ENCODE peak calls at places on chromosome 1, in six cellular contexts. One of them, this sample, is unnamed.

GRCh38 chr1:165367375-165367993 is 11.0 kb upstream of the LMX1A start:
- DNase-seq in HAP-1: peak
- DNase-seq in HEK293T: peak
- DNase-seq in colonic mucosa: peak
- DNase-seq in stimulated activated CD8-positive, alpha-beta memory T cell treated with anti-CD3 and anti-CD28 coated beads, Interleukin-12 subunit alpha, Interleukin-12 subunit beta, amount 100 ng/mL, for 4 hours: peak
- DNase-seq in activated T-cell treated with anti-CD3 and anti-CD28 coated beads for 1 hour: peak
- DNase-seq in this sample: no peak

GRCh38 chr1:53343831-53344668 is 16.2 kb upstream of the LRP8 start:
- DNase-seq in HAP-1: no peak
- DNase-seq in activated T-cell treated with anti-CD3 and anti-CD28 coated beads for 1 hour: no peak
- DNase-seq in colonic mucosa: peak
- DNase-seq in HEK293T: no peak
- DNase-seq in stimulated activated CD8-positive, alpha-beta memory T cell treated with anti-CD3 and anti-CD28 coated beads, Interleukin-12 subunit alpha, Interleukin-12 subunit beta, amount 100 ng/mL, for 4 hours: no peak
- DNase-seq in this sample: no peak

GRCh38 chr1:21244154-21244553 is 46.1 kb downstream of the ECE1 start:
- DNase-seq in HEK293T: no peak
- DNase-seq in activated T-cell treated with anti-CD3 and anti-CD28 coated beads for 1 hour: no peak
- DNase-seq in stimulated activated CD8-positive, alpha-beta memory T cell treated with anti-CD3 and anti-CD28 coated beads, Interleukin-12 subunit alpha, Interleukin-12 subunit beta, amount 100 ng/mL, for 4 hours: no peak
- DNase-seq in colonic mucosa: no peak
- DNase-seq in HAP-1: no peak
- DNase-seq in this sample: no peak

GRCh38 chr1:99681583-99681982 is 35.7 kb downstream of the PALMD start:
- DNase-seq in HEK293T: no peak
- DNase-seq in stimulated activated CD8-positive, alpha-beta memory T cell treated with anti-CD3 and anti-CD28 coated beads, Interleukin-12 subunit alpha, Interleukin-12 subunit beta, amount 100 ng/mL, for 4 hours: no peak
- DNase-seq in HAP-1: peak
- DNase-seq in colonic mucosa: no peak
- DNase-seq in activated T-cell treated with anti-CD3 and anti-CD28 coated beads for 1 hour: no peak
- DNase-seq in this sample: no peak

GRCh38 chr1:24567792-24568388 is 12.0 kb downstream of the NCMAP start:
- DNase-seq in HEK293T: no peak
- DNase-seq in HAP-1: no peak
- DNase-seq in activated T-cell treated with anti-CD3 and anti-CD28 coated beads for 1 hour: no peak
- DNase-seq in stimulated activated CD8-positive, alpha-beta memory T cell treated with anti-CD3 and anti-CD28 coated beads, Interleukin-12 subunit alpha, Interleukin-12 subunit beta, amount 100 ng/mL, for 4 hours: no peak
- DNase-seq in colonic mucosa: peak
- DNase-seq in this sample: no peak

GRCh38 chr1:88061106-88061829 is 622.8 kb upstream of the PKN2 start:
- DNase-seq in stimulated activated CD8-positive, alpha-beta memory T cell treated with anti-CD3 and anti-CD28 coated beads, Interleukin-12 subunit alpha, Interleukin-12 subunit beta, amount 100 ng/mL, for 4 hours: no peak
- DNase-seq in activated T-cell treated with anti-CD3 and anti-CD28 coated beads for 1 hour: no peak
- DNase-seq in colonic mucosa: peak
- DNase-seq in HEK293T: peak
- DNase-seq in HAP-1: peak
- DNase-seq in this sample: peak

GRCh38 chr1:116569776-116570357 is 959 bp downstream of the CD58 start:
- DNase-seq in stimulated activated CD8-positive, alpha-beta memory T cell treated with anti-CD3 and anti-CD28 coated beads, Interleukin-12 subunit alpha, Interleukin-12 subunit beta, amount 100 ng/mL, for 4 hours: peak
- DNase-seq in activated T-cell treated with anti-CD3 and anti-CD28 coated beads for 1 hour: peak
- DNase-seq in HAP-1: no peak
- DNase-seq in colonic mucosa: peak
- DNase-seq in HEK293T: no peak
- DNase-seq in this sample: no peak

GRCh38 chr1:56520202-56520601 is 59.2 kb downstream of the PLPP3 start:
- DNase-seq in HEK293T: no peak
- DNase-seq in stimulated activated CD8-positive, alpha-beta memory T cell treated with anti-CD3 and anti-CD28 coated beads, Interleukin-12 subunit alpha, Interleukin-12 subunit beta, amount 100 ng/mL, for 4 hours: no peak
- DNase-seq in HAP-1: no peak
- DNase-seq in colonic mucosa: no peak
- DNase-seq in activated T-cell treated with anti-CD3 and anti-CD28 coated beads for 1 hour: no peak
- DNase-seq in this sample: no peak

GRCh38 chr1:155123801-155124200 is 3.9 kb upstream of the EFNA1 start:
- DNase-seq in activated T-cell treated with anti-CD3 and anti-CD28 coated beads for 1 hour: no peak
- DNase-seq in HAP-1: peak
- DNase-seq in HEK293T: no peak
- DNase-seq in stimulated activated CD8-positive, alpha-beta memory T cell treated with anti-CD3 and anti-CD28 coated beads, Interleukin-12 subunit alpha, Interleukin-12 subunit beta, amount 100 ng/mL, for 4 hours: no peak
- DNase-seq in colonic mucosa: no peak
- DNase-seq in this sample: no peak

GRCh38 chr1:162605225-162605927 is 26.9 kb upstream of the DDR2 start:
- DNase-seq in colonic mucosa: no peak
- DNase-seq in HAP-1: no peak
- DNase-seq in HEK293T: no peak
- DNase-seq in stimulated activated CD8-positive, alpha-beta memory T cell treated with anti-CD3 and anti-CD28 coated beads, Interleukin-12 subunit alpha, Interleukin-12 subunit beta, amount 100 ng/mL, for 4 hours: no peak
- DNase-seq in activated T-cell treated with anti-CD3 and anti-CD28 coated beads for 1 hour: no peak
- DNase-seq in this sample: no peak

GRCh38 chr1:160078392-160079195 is 2.7 kb upstream of the KCNJ9 start:
- DNase-seq in HEK293T: peak
- DNase-seq in colonic mucosa: peak
- DNase-seq in HAP-1: peak
- DNase-seq in stimulated activated CD8-positive, alpha-beta memory T cell treated with anti-CD3 and anti-CD28 coated beads, Interleukin-12 subunit alpha, Interleukin-12 subunit beta, amount 100 ng/mL, for 4 hours: no peak
- DNase-seq in activated T-cell treated with anti-CD3 and anti-CD28 coated beads for 1 hour: peak
- DNase-seq in this sample: no peak

GRCh38 chr1:192904438-192904895 is 95.6 kb downstream of the RGS2 start:
- DNase-seq in HEK293T: no peak
- DNase-seq in colonic mucosa: no peak
- DNase-seq in HAP-1: no peak
- DNase-seq in activated T-cell treated with anti-CD3 and anti-CD28 coated beads for 1 hour: no peak
- DNase-seq in stimulated activated CD8-positive, alpha-beta memory T cell treated with anti-CD3 and anti-CD28 coated beads, Interleukin-12 subunit alpha, Interleukin-12 subunit beta, amount 100 ng/mL, for 4 hours: no peak
- DNase-seq in this sample: no peak

GRCh38 chr1:84505167-84506001 is 802 bp upstream of the SPATA1 start:
- DNase-seq in colonic mucosa: no peak
- DNase-seq in HEK293T: peak
- DNase-seq in HAP-1: peak
- DNase-seq in stimulated activated CD8-positive, alpha-beta memory T cell treated with anti-CD3 and anti-CD28 coated beads, Interleukin-12 subunit alpha, Interleukin-12 subunit beta, amount 100 ng/mL, for 4 hours: no peak
- DNase-seq in activated T-cell treated with anti-CD3 and anti-CD28 coated beads for 1 hour: no peak
- DNase-seq in this sample: no peak

GRCh38 chr1:164760585-164760968 is 201.6 kb downstream of the PBX1 start:
- DNase-seq in stimulated activated CD8-positive, alpha-beta memory T cell treated with anti-CD3 and anti-CD28 coated beads, Interleukin-12 subunit alpha, Interleukin-12 subunit beta, amount 100 ng/mL, for 4 hours: no peak
- DNase-seq in HEK293T: no peak
- DNase-seq in activated T-cell treated with anti-CD3 and anti-CD28 coated beads for 1 hour: no peak
- DNase-seq in HAP-1: no peak
- DNase-seq in colonic mucosa: no peak
- DNase-seq in this sample: no peak

GRCh38 chr1:172561252-172561651 is 28.3 kb downstream of the SUCO start:
- DNase-seq in stimulated activated CD8-positive, alpha-beta memory T cell treated with anti-CD3 and anti-CD28 coated beads, Interleukin-12 subunit alpha, Interleukin-12 subunit beta, amount 100 ng/mL, for 4 hours: no peak
- DNase-seq in activated T-cell treated with anti-CD3 and anti-CD28 coated beads for 1 hour: no peak
- DNase-seq in HAP-1: no peak
- DNase-seq in colonic mucosa: no peak
- DNase-seq in HEK293T: no peak
- DNase-seq in this sample: no peak

GRCh38 chr1:82059931-82060330 is 259.2 kb downstream of the ADGRL2 start:
- DNase-seq in colonic mucosa: no peak
- DNase-seq in HAP-1: no peak
- DNase-seq in stimulated activated CD8-positive, alpha-beta memory T cell treated with anti-CD3 and anti-CD28 coated beads, Interleukin-12 subunit alpha, Interleukin-12 subunit beta, amount 100 ng/mL, for 4 hours: no peak
- DNase-seq in activated T-cell treated with anti-CD3 and anti-CD28 coated beads for 1 hour: no peak
- DNase-seq in HEK293T: no peak
- DNase-seq in this sample: no peak

GRCh38 chr1:12600880-12601633 is 17.0 kb downstream of the DHRS3 start:
- DNase-seq in stimulated activated CD8-positive, alpha-beta memory T cell treated with anti-CD3 and anti-CD28 coated beads, Interleukin-12 subunit alpha, Interleukin-12 subunit beta, amount 100 ng/mL, for 4 hours: no peak
- DNase-seq in HAP-1: peak
- DNase-seq in HEK293T: peak
- DNase-seq in activated T-cell treated with anti-CD3 and anti-CD28 coated beads for 1 hour: peak
- DNase-seq in colonic mucosa: peak
- DNase-seq in this sample: no peak

GRCh38 chr1:230073371-230074035 is 6.5 kb downstream of the GALNT2 start:
- DNase-seq in stimulated activated CD8-positive, alpha-beta memory T cell treated with anti-CD3 and anti-CD28 coated beads, Interleukin-12 subunit alpha, Interleukin-12 subunit beta, amount 100 ng/mL, for 4 hours: no peak
- DNase-seq in activated T-cell treated with anti-CD3 and anti-CD28 coated beads for 1 hour: no peak
- DNase-seq in HEK293T: no peak
- DNase-seq in colonic mucosa: no peak
- DNase-seq in HAP-1: no peak
- DNase-seq in this sample: no peak

This sample was measured in iPS DF 19.7.